ENCODE peak calls at places on chromosome 9, in ten cellular contexts. I, P, F, D, G, H, U, Q, X and S are unnamed samples. For H3K4me1, the result is how much of the 10 kb centered on the place peaks cover.

GRCh38 chr9:123401879-123402513 is 46.0 kb downstream of the CRB2 start:
- DNase-seq in I (no peak), P (peak), F (no peak), D (no peak), G (no peak), H (no peak), U (no peak), Q (no peak), X (peak), S (no peak)

GRCh38 chr9:128204858-128205257 is 1.7 kb downstream of the DNM1 start:
- DNase-seq in I (no peak), P (no peak), F (no peak), D (no peak), G (no peak), H (no peak), U (no peak), Q (no peak), X (no peak), S (no peak)

GRCh38 chr9:13568851-13569618 is 289.5 kb upstream of the MPDZ start:
- DNase-seq in I (no peak), P (no peak), F (no peak), D (no peak), G (no peak), H (no peak), U (peak), Q (no peak), X (no peak), S (no peak)

GRCh38 chr9:22240619-22241018 is 206.0 kb upstream of the DMRTA1 start:
- DNase-seq in I (no peak), P (no peak), F (no peak), D (peak), G (no peak), H (no peak), U (no peak), Q (no peak), X (peak), S (no peak)

GRCh38 chr9:137454145-137454505 is 5.0 kb downstream of the NSMF start:
- DNase-seq in I (no peak), P (peak), F (peak), D (no peak), G (no peak), H (peak), U (peak), Q (peak), X (no peak), S (peak)

GRCh38 chr9:98383758-98384157 is 128.3 kb upstream of the TBC1D2 start:
- DNase-seq in I (no peak), P (no peak), F (no peak), D (no peak), G (no peak), H (no peak), U (no peak), Q (no peak), X (no peak), S (no peak)

GRCh38 chr9:99054581-99054980 is 50.3 kb upstream of the TGFBR1 start:
- DNase-seq in I (no peak), P (no peak), F (no peak), D (peak), G (no peak), H (no peak), U (no peak), Q (no peak), X (no peak), S (no peak)

GRCh38 chr9:69758981-69759477 is 782 bp downstream of the PTAR1 start:
- DNase-seq in I (no peak), P (no peak), F (no peak), D (no peak), G (no peak), H (no peak), U (no peak), Q (no peak), X (no peak), S (no peak)

GRCh38 chr9:81871695-81872094 is 56.5 kb upstream of the SPATA31D4 start:
- DNase-seq in I (no peak), P (no peak), F (no peak), D (no peak), G (no peak), H (no peak), U (no peak), Q (no peak), X (peak), S (no peak)

GRCh38 chr9:20512106-20512505 is 110.2 kb downstream of the MLLT3 start:
- DNase-seq in I (no peak), P (no peak), F (no peak), D (peak), G (no peak), H (no peak), U (no peak), Q (no peak), X (no peak), S (no peak)

GRCh38 chr9:69976165-69976564 is 67.5 kb upstream of the MAMDC2 start:
- DNase-seq in I (no peak), P (no peak), F (no peak), D (no peak), G (no peak), H (no peak), U (no peak), Q (no peak), X (peak), S (no peak)

GRCh38 chr9:8677725-8678124 is 878.1 kb upstream of the DMAC1 start:
- DNase-seq in I (no peak), P (no peak), F (no peak), D (no peak), G (no peak), H (no peak), U (no peak), Q (no peak), X (no peak), S (no peak)

GRCh38 chr9:118659011-118659410 is 710.2 kb downstream of the BRINP1 start:
- DNase-seq in I (no peak), P (no peak), F (no peak), D (no peak), G (no peak), H (no peak), U (no peak), Q (no peak), X (no peak), S (no peak)

GRCh38 chr9:129566563-129567266 is 54.2 kb downstream of the C9orf50 start:
- DNase-seq in I (no peak), P (no peak), F (no peak), D (no peak), G (no peak), H (no peak), U (no peak), Q (no peak), X (no peak), S (no peak)
- H3K4me1 ChIP-seq in I (under half), P (under half), F (under half), D (under half), G (half or more), H (under half), U (under half), Q (under half), X (under half), S (under half)

DNA sequence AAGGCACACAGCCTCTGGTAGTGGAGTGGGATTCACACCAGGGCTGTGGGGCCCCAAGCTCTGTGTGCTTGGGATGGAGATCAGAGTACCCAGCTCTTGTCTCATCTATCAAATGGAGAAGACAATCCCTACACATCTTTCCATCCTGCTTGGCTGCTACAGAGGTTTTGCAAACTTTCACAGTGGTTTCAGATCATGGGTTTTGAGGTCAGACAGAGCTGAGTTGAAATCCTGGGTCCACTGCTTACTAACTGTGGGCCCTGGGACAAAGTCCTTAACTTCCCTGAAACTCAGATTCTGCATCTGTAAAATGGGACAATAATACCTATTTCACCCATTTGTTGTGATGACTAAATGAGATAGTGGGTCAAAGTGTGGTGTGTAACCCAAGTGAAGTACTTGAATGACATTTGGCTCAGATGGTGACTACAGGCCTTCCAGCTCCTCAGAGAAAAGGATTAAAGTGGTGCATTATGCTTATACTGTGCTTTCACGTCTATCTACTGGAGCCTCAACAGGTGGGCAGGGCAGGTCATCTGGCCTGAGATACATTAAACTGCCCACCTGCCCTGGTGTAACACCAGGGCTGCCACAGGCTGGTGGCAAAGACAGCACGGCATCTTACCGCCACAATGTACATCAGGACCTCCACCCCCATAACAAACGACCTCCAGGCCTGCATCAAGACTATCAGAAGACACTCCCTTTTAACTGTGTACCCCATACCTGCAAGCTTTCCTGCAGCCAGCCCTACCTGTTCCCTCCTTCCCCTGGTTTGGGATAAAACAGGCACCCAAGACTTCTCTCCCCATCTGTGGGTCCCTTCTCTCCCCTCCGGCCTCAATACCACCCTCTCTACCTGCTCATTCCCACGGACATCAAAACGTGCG is 774 bp upstream of the TRAF1 start:
- DNase-seq in I (no peak), P (no peak), F (no peak), D (no peak), G (no peak), H (no peak), U (no peak), Q (no peak), X (no peak), S (no peak)
- H3K4me3 ChIP-seq in I (no peak), P (no peak), F (no peak), D (no peak), G (no peak), H (peak), U (no peak), Q (no peak), X (no peak), S (no peak)

GRCh38 chr9:5536684-5537083 is 26.4 kb downstream of the PDCD1LG2 start:
- DNase-seq in I (no peak), P (no peak), F (no peak), D (no peak), G (no peak), H (no peak), U (no peak), Q (no peak), X (no peak), S (no peak)
- H3K27ac ChIP-seq in I (no peak), P (no peak), F (no peak), D (no peak), G (no peak), H (no peak), U (no peak), Q (no peak), X (no peak), S (no peak)

GRCh38 chr9:92971121-92971520 is 23.8 kb downstream of the FGD3 start:
- DNase-seq in I (peak), P (no peak), F (no peak), D (no peak), G (no peak), H (no peak), U (no peak), Q (peak), X (no peak), S (no peak)
- H3K4me1 ChIP-seq in I (under half), P (under half), F (under half), D (half or more), G (under half), H (half or more), U (under half), Q (under half), X (under half), S (under half)

DNA sequence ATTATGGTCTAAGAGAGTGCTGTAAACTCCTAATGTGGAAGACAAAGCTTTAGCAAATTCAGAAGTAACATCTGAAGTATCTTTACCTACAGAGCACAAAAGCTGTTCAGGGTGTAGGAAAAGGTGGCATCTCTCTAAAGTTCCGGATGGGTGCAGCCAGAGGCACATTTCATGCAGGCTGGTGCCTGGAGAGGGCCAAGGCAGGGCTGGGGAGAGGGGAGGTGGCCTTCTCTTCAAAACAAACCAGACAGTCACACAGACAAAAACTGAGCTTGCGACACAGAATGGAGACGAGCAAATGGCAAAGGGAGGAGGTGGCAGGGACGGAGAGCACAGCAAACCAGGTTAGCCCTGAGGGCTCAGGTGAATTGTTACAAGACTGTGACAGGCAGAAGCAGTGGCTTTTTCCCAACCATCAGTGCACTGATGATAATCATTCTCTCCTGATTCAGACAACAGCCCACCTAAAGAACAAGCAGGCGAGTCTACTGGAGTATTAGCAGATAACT is 121.5 kb upstream of the PCA3 start:
- DNase-seq in I (no peak), P (no peak), F (no peak), D (peak), G (no peak), H (no peak), U (no peak), Q (no peak), X (no peak), S (no peak)
- H3K4me3 ChIP-seq in I (no peak), P (no peak), F (no peak), D (no peak), G (no peak), H (no peak), U (no peak), Q (no peak), X (no peak), S (no peak)

GRCh38 chr9:14719231-14719923 is 3.2 kb downstream of the CER1 start:
- DNase-seq in I (no peak), P (no peak), F (no peak), D (no peak), G (no peak), H (no peak), U (no peak), Q (no peak), X (no peak), S (no peak)
- H3K27ac ChIP-seq in I (no peak), P (no peak), F (no peak), D (no peak), G (no peak), H (no peak), U (no peak), Q (no peak), X (no peak), S (no peak)

GRCh38 chr9:33151601-33152000 is 15.5 kb downstream of the B4GALT1 start:
- DNase-seq in I (no peak), P (no peak), F (no peak), D (no peak), G (no peak), H (no peak), U (no peak), Q (no peak), X (no peak), S (no peak)

GRCh38 chr9:33151007-33151557 is 16.1 kb downstream of the B4GALT1 start:
- DNase-seq in I (peak), P (peak), F (peak), D (peak), G (no peak), H (no peak), U (peak), Q (no peak), X (peak), S (no peak)

GRCh38 chr9:33146298-33146697 is 20.8 kb downstream of the B4GALT1 start:
- DNase-seq in I (no peak), P (peak), F (peak), D (no peak), G (no peak), H (no peak), U (no peak), Q (no peak), X (no peak), S (no peak)

GRCh38 chr9:33147770-33148169 is 19.4 kb downstream of the B4GALT1 start:
- DNase-seq in I (no peak), P (peak), F (no peak), D (no peak), G (no peak), H (no peak), U (no peak), Q (no peak), X (no peak), S (no peak)

GRCh38 chr9:33148367-33149019 is 18.6 kb downstream of the B4GALT1 start:
- DNase-seq in I (no peak), P (peak), F (no peak), D (no peak), G (no peak), H (no peak), U (no peak), Q (no peak), X (no peak), S (peak)
- H3K4me1 ChIP-seq in I (under half), P (under half), F (under half), D (under half), G (half or more), H (half or more), U (under half), Q (under half), X (under half), S (under half)

GRCh38 chr9:34335376-34335775 is 6.0 kb downstream of the NUDT2 start:
- DNase-seq in I (no peak), P (no peak), F (no peak), D (no peak), G (no peak), H (no peak), U (no peak), Q (no peak), X (no peak), S (no peak)
- H3K4me3 ChIP-seq in I (no peak), P (no peak), F (no peak), D (no peak), G (no peak), H (no peak), U (no peak), Q (no peak), X (no peak), S (no peak)

GRCh38 chr9:120583958-120584369 is 4.0 kb upstream of the CDK5RAP2 start:
- DNase-seq in I (peak), P (peak), F (no peak), D (peak), G (no peak), H (peak), U (peak), Q (no peak), X (peak), S (no peak)
- H3K27ac ChIP-seq in I (peak), P (no peak), F (no peak), D (no peak), G (peak), H (no peak), U (peak), Q (no peak), X (peak), S (no peak)

GRCh38 chr9:36337002-36337401 is 63.1 kb downstream of the RNF38 start:
- DNase-seq in I (no peak), P (no peak), F (no peak), D (no peak), G (no peak), H (no peak), U (no peak), Q (no peak), X (no peak), S (no peak)
- H3K4me1 ChIP-seq in I (under half), P (under half), F (under half), D (under half), G (under half), H (under half), U (under half), Q (under half), X (under half), S (under half)